ENCODE peak calls at places on chromosomes 6 and 20, in five cellular contexts. H is stimulated activated CD4-positive, alpha-beta T cell treated with anti-CD3 and anti-CD28 coated beads, Interleukin-12 subunit alpha, Interleukin-12 subunit beta, amount 100 ng/mL, for 24 hours; Q is fibroblast of lung; T is A172; B is tibial nerve. U is an unnamed sample.

GRCh38 chr6:33570806-33571636 is 9.1 kb downstream of the BAK1 start:
- DNase-seq in H (peak), Q (peak), T (peak), B (peak), U (peak)

GRCh38 chr6:44856495-44856878 is 469.0 kb downstream of the CDC5L start:
- DNase-seq in H (no peak), Q (no peak), T (no peak), B (no peak), U (no peak)

GRCh38 chr6:79453558-79454042 is 83.6 kb downstream of the LCA5 start:
- DNase-seq in H (no peak), Q (peak), T (no peak), B (peak), U (no peak)

GRCh38 chr6:101607286-101607685 is 213.8 kb downstream of the GRIK2 start:
- DNase-seq in H (no peak), Q (no peak), T (no peak), B (no peak), U (peak)

GRCh38 chr20:57133926-57134650 is 132.4 kb downstream of the BMP7 start:
- DNase-seq in H (no peak), Q (no peak), T (no peak), B (no peak), U (no peak)

GRCh38 chr6:155248021-155249001 is 15.5 kb upstream of the CLDN20 start:
- DNase-seq in H (no peak), Q (peak), T (peak), B (peak), U (peak)

GRCh38 chr6:77292564-77293546 is 170.4 kb downstream of the HTR1B start:
- DNase-seq in H (no peak), Q (peak), T (peak), B (no peak), U (no peak)

GRCh38 chr6:55825402-55826051 is 49.9 kb downstream of the BMP5 start:
- DNase-seq in H (no peak), Q (peak), T (peak), B (no peak), U (no peak)

GRCh38 chr20:46772901-46773300 is 63.5 kb downstream of the SLC2A10 start:
- DNase-seq in H (no peak), Q (no peak), T (no peak), B (no peak), U (no peak)

GRCh38 chr20:47237715-47238114 is 118.8 kb downstream of the ZMYND8 start:
- DNase-seq in H (no peak), Q (no peak), T (no peak), B (no peak), U (no peak)

GRCh38 chr6:3162067-3162497 is 4.7 kb upstream of the TUBB2A start:
- DNase-seq in H (no peak), Q (peak), T (peak), B (no peak), U (peak)

GRCh38 chr6:14292119-14292518 is 174.5 kb downstream of the CD83 start:
- DNase-seq in H (no peak), Q (no peak), T (no peak), B (no peak), U (no peak)

GRCh38 chr6:134979142-134979541 is 29.2 kb upstream of the ALDH8A1 start:
- DNase-seq in H (peak), Q (no peak), T (no peak), B (no peak), U (no peak)

GRCh38 chr6:162055365-162055764 is 672.2 kb downstream of the PRKN start:
- DNase-seq in H (no peak), Q (no peak), T (no peak), B (no peak), U (no peak)

GRCh38 chr6:27279513-27280063 is 32.1 kb downstream of the PRSS16 start:
- DNase-seq in H (no peak), Q (no peak), T (peak), B (no peak), U (no peak)

GRCh38 chr6:33029297-33030184 is 20.1 kb upstream of the HLA-DOA start:
- DNase-seq in H (no peak), Q (no peak), T (no peak), B (peak), U (no peak)

GRCh38 chr6:75532521-75532920 is 38.9 kb upstream of the FILIP1 start:
- DNase-seq in H (no peak), Q (peak), T (no peak), B (no peak), U (no peak)

GRCh38 chr20:881051-881820 is 34.9 kb downstream of the ANGPT4 start:
- DNase-seq in H (no peak), Q (peak), T (peak), B (no peak), U (no peak)

GRCh38 chr6:30876039-30876730 is 8.1 kb upstream of the DDR1 start:
- DNase-seq in H (no peak), Q (peak), T (peak), B (peak), U (no peak)

GRCh38 chr20:47058236-47058635 is 163.6 kb downstream of the EYA2 start:
- DNase-seq in H (no peak), Q (no peak), T (no peak), B (no peak), U (no peak)

GRCh38 chr20:40279390-40279789 is 409.6 kb downstream of the MAFB start:
- DNase-seq in H (no peak), Q (no peak), T (peak), B (peak), U (no peak)

GRCh38 chr20:25257130-25257529 is 9.2 kb downstream of the PYGB start:
- DNase-seq in H (no peak), Q (no peak), T (no peak), B (no peak), U (no peak)

GRCh38 chr6:105272783-105273182 is 93.0 kb upstream of the POPDC3 start:
- DNase-seq in H (no peak), Q (peak), T (no peak), B (no peak), U (no peak)

GRCh38 chr6:26538572-26538902 is 371 bp downstream of the HMGN4 start:
- DNase-seq in H (no peak), Q (no peak), T (peak), B (no peak), U (no peak)

GRCh38 chr6:12602951-12603710 is 113.4 kb upstream of the PHACTR1 start:
- DNase-seq in H (no peak), Q (peak), T (peak), B (no peak), U (peak)

GRCh38 chr6:150276168-150276958 is 92.4 kb upstream of the IYD start:
- DNase-seq in H (no peak), Q (no peak), T (no peak), B (no peak), U (no peak)

GRCh38 chr20:7038029-7038428 is 270.5 kb downstream of the BMP2 start:
- DNase-seq in H (no peak), Q (peak), T (no peak), B (no peak), U (no peak)

GRCh38 chr6:53300656-53301551 is 47.8 kb downstream of the ELOVL5 start:
- DNase-seq in H (no peak), Q (peak), T (peak), B (no peak), U (no peak)

GRCh38 chr6:12336121-12336971 is 46.2 kb downstream of the EDN1 start:
- DNase-seq in H (no peak), Q (no peak), T (no peak), B (no peak), U (no peak)